ENCODE peak calls at places on chromosomes 13 and 19, in nine cellular contexts. K is kidney; S is H54; O is ELF-1; U is activated CD4-positive, alpha-beta T cell treated with anti-CD3 and anti-CD28 coated beads for 36 hours; C is AG09319; A is stimulated activated CD4-positive, alpha-beta T cell treated with anti-CD3 and anti-CD28 coated beads, Interleukin-2, amount 100 ng/mL, for 48 hours; L is AG20443; Z is A549. V is an unnamed sample.

GRCh38 chr13:110166598-110166997 is 140.4 kb downstream of the COL4A1 start:
- DNase-seq in S (no peak), L (no peak), A (no peak), K (no peak), U (no peak), Z (no peak), C (no peak), O (no peak), V (no peak)

GRCh38 chr19:8500158-8500557 is 2.3 kb downstream of the PRAM1 start:
- DNase-seq in Z (no peak), L (no peak), O (peak), A (no peak), S (no peak), U (no peak), K (no peak), C (no peak), V (no peak)

GRCh38 chr19:41997121-41997850 is 3.3 kb upstream of the ATP1A3 start:
- DNase-seq in A (peak), C (no peak), O (peak), L (peak), S (peak), K (peak), Z (peak), U (peak), V (peak)

GRCh38 chr13:98022210-98022609 is 68.7 kb downstream of the IPO5 start:
- DNase-seq in Z (no peak), A (no peak), L (peak), S (no peak), O (no peak), K (no peak), C (peak), U (no peak), V (no peak)

GRCh38 chr13:74270018-74270417 is 135.8 kb upstream of the KLF12 start:
- DNase-seq in U (no peak), C (no peak), L (no peak), K (no peak), A (no peak), Z (no peak), S (no peak), O (no peak), V (no peak)

GRCh38 chr13:80084086-80084676 is 256.7 kb downstream of the SPRY2 start:
- DNase-seq in Z (no peak), O (peak), C (peak), L (peak), A (no peak), S (no peak), U (no peak), K (no peak), V (no peak)

GRCh38 chr19:1177322-1178114 is 3.5 kb upstream of the SBNO2 start:
- DNase-seq in A (no peak), K (peak), C (peak), S (peak), Z (peak), L (peak), U (no peak), O (no peak), V (no peak)

GRCh38 chr13:50387124-50387581 is 371.9 kb downstream of the KCNRG start:
- DNase-seq in O (peak), U (peak), L (peak), Z (no peak), A (peak), K (peak), S (no peak), C (no peak), V (peak)

GRCh38 chr13:59318320-59318930 is 845.3 kb downstream of the DIAPH3 start:
- DNase-seq in O (peak), S (peak), K (peak), A (peak), C (peak), U (peak), Z (peak), L (peak), V (peak)

GRCh38 chr13:76825415-76825814 is 60.8 kb downstream of the KCTD12 start:
- DNase-seq in A (no peak), S (no peak), C (no peak), K (no peak), U (no peak), Z (no peak), O (no peak), L (no peak), V (no peak)

GRCh38 chr19:48991823-48992570 is 1.1 kb downstream of the GYS1 start:
- DNase-seq in L (peak), S (peak), U (no peak), C (peak), A (no peak), Z (peak), K (no peak), O (peak), V (no peak)

GRCh38 chr13:113143466-113144254 is 14.8 kb upstream of the PROZ start:
- DNase-seq in U (no peak), C (no peak), S (no peak), A (no peak), K (peak), L (no peak), O (no peak), Z (no peak), V (no peak)

GRCh38 chr13:28423010-28423409 is 71.9 kb downstream of the FLT1 start:
- DNase-seq in U (peak), S (no peak), Z (no peak), L (no peak), O (no peak), K (no peak), A (no peak), C (no peak), V (no peak)

GRCh38 chr19:1239796-1240737 is 1.5 kb upstream of the ATP5F1D start:
- DNase-seq in K (peak), L (peak), C (peak), S (peak), O (peak), U (peak), Z (peak), A (peak), V (peak)

V was measured in nephron progenitor cell.